ENCODE peak calls at places on chromosome 5, in seven cellular contexts. One of them, this sample, is unnamed.

GRCh38 chr5:62208218-62208852 is 97.7 kb upstream of the KIF2A start:
- DNase-seq in NCI-H345: peak; percentile 74
- DNase-seq in psoas muscle: no peak
- DNase-seq in dorsolateral prefrontal cortex: no peak
- DNase-seq in HFF-Myc: no peak
- DNase-seq in stimulated activated naive B cell treated with anti-CD40 and anti-IgM and Interleukin-4, amounts not matched to agents 10 μg/mL and 1 μg/mL and 100 μg/mL, for 72 hours: no peak
- DNase-seq in CD8-positive, alpha-beta T cell: no peak
- DNase-seq in this sample: no peak

GRCh38 chr5:138024117-138024516 is 8.8 kb downstream of the FAM13B start:
- DNase-seq in HFF-Myc: no peak
- DNase-seq in stimulated activated naive B cell treated with anti-CD40 and anti-IgM and Interleukin-4, amounts not matched to agents 10 μg/mL and 1 μg/mL and 100 μg/mL, for 72 hours: no peak
- DNase-seq in NCI-H345: no peak
- DNase-seq in CD8-positive, alpha-beta T cell: no peak
- DNase-seq in psoas muscle: no peak
- DNase-seq in dorsolateral prefrontal cortex: no peak
- DNase-seq in this sample: no peak

GRCh38 chr5:14748180-14748900 is 83.8 kb downstream of the OTULIN start:
- DNase-seq in dorsolateral prefrontal cortex: no peak
- DNase-seq in HFF-Myc: no peak
- DNase-seq in stimulated activated naive B cell treated with anti-CD40 and anti-IgM and Interleukin-4, amounts not matched to agents 10 μg/mL and 1 μg/mL and 100 μg/mL, for 72 hours: no peak
- DNase-seq in NCI-H345: no peak
- DNase-seq in CD8-positive, alpha-beta T cell: no peak
- DNase-seq in psoas muscle: peak; percentile 50
- DNase-seq in this sample: no peak

GRCh38 chr5:144951001-144951400 is 780.3 kb downstream of the KCTD16 start:
- DNase-seq in dorsolateral prefrontal cortex: no peak
- DNase-seq in HFF-Myc: no peak
- DNase-seq in stimulated activated naive B cell treated with anti-CD40 and anti-IgM and Interleukin-4, amounts not matched to agents 10 μg/mL and 1 μg/mL and 100 μg/mL, for 72 hours: no peak
- DNase-seq in NCI-H345: no peak
- DNase-seq in CD8-positive, alpha-beta T cell: no peak
- DNase-seq in psoas muscle: no peak
- DNase-seq in this sample: no peak

GRCh38 chr5:115809946-115810345 is 6.5 kb downstream of the CDO1 start:
- DNase-seq in dorsolateral prefrontal cortex: no peak
- DNase-seq in HFF-Myc: no peak
- DNase-seq in NCI-H345: no peak
- DNase-seq in CD8-positive, alpha-beta T cell: no peak
- DNase-seq in psoas muscle: no peak
- DNase-seq in stimulated activated naive B cell treated with anti-CD40 and anti-IgM and Interleukin-4, amounts not matched to agents 10 μg/mL and 1 μg/mL and 100 μg/mL, for 72 hours: no peak
- DNase-seq in this sample: no peak

GRCh38 chr5:89729623-89730390 is 679.7 kb downstream of the CETN3 start:
- DNase-seq in NCI-H345: no peak
- DNase-seq in psoas muscle: no peak
- DNase-seq in HFF-Myc: no peak
- DNase-seq in CD8-positive, alpha-beta T cell: no peak
- DNase-seq in dorsolateral prefrontal cortex: no peak
- DNase-seq in stimulated activated naive B cell treated with anti-CD40 and anti-IgM and Interleukin-4, amounts not matched to agents 10 μg/mL and 1 μg/mL and 100 μg/mL, for 72 hours: no peak
- DNase-seq in this sample: no peak

GRCh38 chr5:106127341-106127781 is 1543.4 kb downstream of the EFNA5 start:
- DNase-seq in psoas muscle: no peak
- DNase-seq in CD8-positive, alpha-beta T cell: no peak
- DNase-seq in HFF-Myc: no peak
- DNase-seq in stimulated activated naive B cell treated with anti-CD40 and anti-IgM and Interleukin-4, amounts not matched to agents 10 μg/mL and 1 μg/mL and 100 μg/mL, for 72 hours: no peak
- DNase-seq in NCI-H345: no peak
- DNase-seq in dorsolateral prefrontal cortex: no peak
- DNase-seq in this sample: no peak

GRCh38 chr5:112689510-112689909 is 48.2 kb upstream of the APC start:
- DNase-seq in HFF-Myc: no peak
- DNase-seq in stimulated activated naive B cell treated with anti-CD40 and anti-IgM and Interleukin-4, amounts not matched to agents 10 μg/mL and 1 μg/mL and 100 μg/mL, for 72 hours: no peak
- DNase-seq in CD8-positive, alpha-beta T cell: no peak
- DNase-seq in psoas muscle: no peak
- DNase-seq in NCI-H345: no peak
- DNase-seq in dorsolateral prefrontal cortex: no peak
- DNase-seq in this sample: no peak

GRCh38 chr5:148090780-148091221 is 27.0 kb downstream of the SPINK5 start:
- DNase-seq in CD8-positive, alpha-beta T cell: no peak
- DNase-seq in stimulated activated naive B cell treated with anti-CD40 and anti-IgM and Interleukin-4, amounts not matched to agents 10 μg/mL and 1 μg/mL and 100 μg/mL, for 72 hours: no peak
- DNase-seq in HFF-Myc: no peak
- DNase-seq in NCI-H345: no peak
- DNase-seq in psoas muscle: no peak
- DNase-seq in dorsolateral prefrontal cortex: no peak
- DNase-seq in this sample: no peak

GRCh38 chr5:168312606-168313297 is 21.3 kb downstream of the WWC1 start:
- DNase-seq in dorsolateral prefrontal cortex: no peak
- DNase-seq in NCI-H345: no peak
- DNase-seq in psoas muscle: no peak
- DNase-seq in CD8-positive, alpha-beta T cell: no peak
- DNase-seq in HFF-Myc: no peak
- DNase-seq in stimulated activated naive B cell treated with anti-CD40 and anti-IgM and Interleukin-4, amounts not matched to agents 10 μg/mL and 1 μg/mL and 100 μg/mL, for 72 hours: no peak
- DNase-seq in this sample: no peak

GRCh38 chr5:135657536-135658307 is 78.9 kb upstream of the CXCL14 start:
- DNase-seq in dorsolateral prefrontal cortex: no peak
- DNase-seq in psoas muscle: no peak
- DNase-seq in stimulated activated naive B cell treated with anti-CD40 and anti-IgM and Interleukin-4, amounts not matched to agents 10 μg/mL and 1 μg/mL and 100 μg/mL, for 72 hours: no peak
- DNase-seq in HFF-Myc: no peak
- DNase-seq in CD8-positive, alpha-beta T cell: no peak
- DNase-seq in NCI-H345: no peak
- DNase-seq in this sample: no peak

GRCh38 chr5:146580237-146580636 is 64.2 kb upstream of the GPR151 start:
- DNase-seq in dorsolateral prefrontal cortex: no peak
- DNase-seq in CD8-positive, alpha-beta T cell: no peak
- DNase-seq in HFF-Myc: no peak
- DNase-seq in NCI-H345: no peak
- DNase-seq in stimulated activated naive B cell treated with anti-CD40 and anti-IgM and Interleukin-4, amounts not matched to agents 10 μg/mL and 1 μg/mL and 100 μg/mL, for 72 hours: no peak
- DNase-seq in psoas muscle: no peak
- DNase-seq in this sample: no peak